ENCODE peak calls at places on chromosomes 6 and 20, in eight cellular contexts. O is colonic mucosa, S is upper lobe of right lung, R is GM23248, H is MM.1S, X is spleen, J is HepG2, D is tibial artery. T is an unnamed sample. For H3K9me3, the result is how much of the 10 kb centered on the place peaks cover.

GRCh38 chr20:51958636-51959542 is 156.6 kb upstream of the SALL4 start:
- DNase-seq in H (no peak), J (no peak), D (no peak), R (no peak), S (no peak), X (no peak), O (no peak), T (no peak)

GRCh38 chr6:33104893-33105292 is 29.1 kb downstream of the HLA-DPB1 start:
- DNase-seq in R (no peak), O (no peak), X (no peak), D (no peak), H (no peak), S (no peak), J (no peak), T (no peak)

GRCh38 chr20:17648782-17649730 is 33.0 kb downstream of the RRBP1 start:
- DNase-seq in D (peak), X (peak), R (no peak), S (peak), O (peak), J (no peak), H (no peak), T (peak)

GRCh38 chr6:30077218-30077617 is 1.6 kb upstream of the RNF39 start:
- DNase-seq in X (no peak), S (no peak), J (no peak), O (no peak), D (no peak), R (no peak), H (no peak), T (no peak)

GRCh38 chr6:1363298-1363697 is 26.1 kb upstream of the FOXF2 start:
- DNase-seq in J (no peak), D (no peak), S (no peak), O (no peak), X (no peak), H (no peak), R (peak), T (no peak)

GRCh38 chr6:73768630-73769029 is 72.6 kb downstream of the CD109 start:
- DNase-seq in O (no peak), X (no peak), H (no peak), R (no peak), D (no peak), S (no peak), J (no peak), T (no peak)

GRCh38 chr6:9522101-9522500 is 892.8 kb downstream of the TFAP2A start:
- DNase-seq in O (no peak), H (no peak), R (no peak), J (no peak), X (no peak), S (no peak), D (no peak), T (no peak)

GRCh38 chr20:51760905-51761544 is 7.2 kb downstream of the ATP9A start:
- DNase-seq in H (no peak), D (no peak), R (peak), S (no peak), X (no peak), O (no peak), J (peak), T (no peak)

GRCh38 chr6:161761966-161762365 is 488.1 kb upstream of the AGPAT4 start:
- DNase-seq in O (no peak), H (no peak), S (no peak), J (no peak), X (no peak), R (no peak), D (no peak), T (no peak)

GRCh38 chr20:11229772-11230171 is 556.0 kb upstream of the JAG1 start:
- DNase-seq in J (no peak), X (no peak), O (no peak), D (peak), R (peak), S (no peak), H (no peak), T (peak)

GRCh38 chr6:15148356-15149058 is 97.4 kb upstream of the JARID2 start:
- DNase-seq in R (peak), S (no peak), O (no peak), D (no peak), X (peak), J (peak), H (no peak), T (no peak)

GRCh38 chr20:20137851-20138250 is 85.5 kb downstream of the CFAP61 start:
- DNase-seq in D (no peak), O (no peak), X (no peak), S (no peak), J (no peak), H (no peak), R (no peak), T (no peak)

GRCh38 chr20:20136313-20136712 is 84.0 kb downstream of the CFAP61 start:
- DNase-seq in J (no peak), X (no peak), D (no peak), S (no peak), R (no peak), O (no peak), H (no peak), T (no peak)

GRCh38 chr20:20139403-20139802 is 87.1 kb downstream of the CFAP61 start:
- DNase-seq in J (no peak), H (no peak), O (no peak), R (no peak), D (no peak), X (no peak), S (no peak), T (no peak)

GRCh38 chr20:20138301-20139064 is 86.2 kb downstream of the CFAP61 start:
- DNase-seq in D (peak), J (no peak), O (no peak), R (no peak), H (no peak), X (no peak), S (no peak), T (no peak)

DNA sequence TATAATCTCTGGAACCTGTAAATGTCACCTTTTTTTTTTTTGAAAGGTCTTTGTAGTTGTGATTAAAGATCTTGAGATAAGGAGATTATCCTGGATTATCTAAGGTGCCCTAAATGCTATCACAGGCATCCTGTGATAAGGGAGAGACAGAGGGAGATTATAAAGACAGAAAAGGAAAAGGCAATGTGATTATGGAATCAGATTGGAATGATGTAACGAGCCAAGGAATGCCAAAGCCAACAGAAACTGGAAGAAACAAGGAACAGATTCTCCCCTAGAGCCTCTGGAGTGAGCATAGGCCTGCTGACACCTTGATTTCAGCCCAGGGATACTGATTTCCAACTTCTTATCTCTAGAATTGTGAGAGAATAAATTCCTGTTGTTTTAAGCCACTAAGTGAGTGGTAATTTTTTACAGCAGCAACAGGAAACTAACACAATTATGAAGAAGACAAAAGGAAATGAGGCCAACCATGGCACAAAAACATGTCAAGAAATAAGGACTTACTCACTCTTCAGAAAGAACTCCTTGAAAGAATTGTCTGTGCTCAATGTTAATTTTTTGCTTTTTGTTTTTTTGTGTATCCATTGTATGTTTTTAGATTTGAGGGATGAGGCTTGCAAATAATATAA is 82.7 kb downstream of the CFAP61 start:
- DNase-seq in S (no peak), O (no peak), J (no peak), D (no peak), H (no peak), R (no peak), X (no peak), T (no peak)
- H3K9me3 ChIP-seq in S (under half), O (under half), J (under half), D (under half), H (under half), R (under half), X (half or more), T (under half)

GRCh38 chr6:137496392-137496767 is 2.2 kb upstream of the OLIG3 start:
- DNase-seq in S (no peak), R (no peak), J (no peak), D (no peak), H (no peak), O (no peak), X (no peak), T (no peak)
- H3K9me3 ChIP-seq in S (under half), R (under half), J (under half), D (under half), H (under half), O (under half), X (under half), T (under half)

DNA sequence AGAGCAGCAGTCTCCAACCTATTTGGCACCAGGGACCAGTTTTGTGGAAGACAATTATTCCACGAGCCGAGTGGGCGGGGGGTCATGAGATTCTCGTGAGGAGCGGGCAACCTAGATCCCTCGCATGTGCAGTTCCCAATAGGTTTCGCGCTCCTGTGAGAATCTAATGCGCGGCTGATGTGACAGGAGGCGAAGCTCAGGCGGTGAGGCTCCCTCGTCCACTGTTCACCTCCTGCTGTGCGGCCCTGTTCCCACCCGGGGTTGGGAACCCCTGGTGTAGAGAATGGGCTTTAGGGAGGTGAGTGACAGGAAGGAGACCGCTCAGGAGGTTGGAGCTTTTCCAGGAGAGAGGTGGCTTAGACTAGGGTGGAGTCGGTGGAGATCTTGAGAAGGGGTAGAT is 1.6 kb upstream of the RAD21L1 start:
- DNase-seq in H (no peak), J (no peak), D (no peak), R (no peak), X (no peak), O (no peak), S (no peak), T (no peak)
- H3K9me3 ChIP-seq in H (under half), J (under half), D (under half), R (under half), X (under half), O (under half), S (under half), T (under half)

DNA sequence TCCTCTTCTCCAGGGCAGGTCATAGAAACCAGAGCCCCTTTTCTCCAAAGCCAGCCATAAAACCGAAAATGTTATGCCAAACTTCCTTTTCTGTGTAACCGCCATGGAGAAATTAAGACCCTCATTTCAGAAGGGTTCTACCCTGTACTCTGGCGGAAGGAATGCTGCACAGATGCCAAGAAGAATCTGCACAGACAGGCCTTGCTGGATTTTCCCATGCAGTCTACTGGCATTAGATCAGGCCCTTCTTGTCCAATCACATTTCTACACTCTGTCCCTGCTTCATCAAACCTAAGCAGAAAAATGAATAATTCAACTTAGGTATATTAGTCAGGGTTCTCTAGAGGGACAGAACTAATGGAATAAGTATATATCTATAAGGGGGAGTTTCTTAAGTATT is 43.2 kb upstream of the MC3R start:
- DNase-seq in O (no peak), R (no peak), S (no peak), X (no peak), D (no peak), J (no peak), H (no peak), T (no peak)
- H3K9me3 ChIP-seq in O (under half), R (under half), S (under half), X (under half), D (under half), J (under half), H (under half), T (under half)

DNA sequence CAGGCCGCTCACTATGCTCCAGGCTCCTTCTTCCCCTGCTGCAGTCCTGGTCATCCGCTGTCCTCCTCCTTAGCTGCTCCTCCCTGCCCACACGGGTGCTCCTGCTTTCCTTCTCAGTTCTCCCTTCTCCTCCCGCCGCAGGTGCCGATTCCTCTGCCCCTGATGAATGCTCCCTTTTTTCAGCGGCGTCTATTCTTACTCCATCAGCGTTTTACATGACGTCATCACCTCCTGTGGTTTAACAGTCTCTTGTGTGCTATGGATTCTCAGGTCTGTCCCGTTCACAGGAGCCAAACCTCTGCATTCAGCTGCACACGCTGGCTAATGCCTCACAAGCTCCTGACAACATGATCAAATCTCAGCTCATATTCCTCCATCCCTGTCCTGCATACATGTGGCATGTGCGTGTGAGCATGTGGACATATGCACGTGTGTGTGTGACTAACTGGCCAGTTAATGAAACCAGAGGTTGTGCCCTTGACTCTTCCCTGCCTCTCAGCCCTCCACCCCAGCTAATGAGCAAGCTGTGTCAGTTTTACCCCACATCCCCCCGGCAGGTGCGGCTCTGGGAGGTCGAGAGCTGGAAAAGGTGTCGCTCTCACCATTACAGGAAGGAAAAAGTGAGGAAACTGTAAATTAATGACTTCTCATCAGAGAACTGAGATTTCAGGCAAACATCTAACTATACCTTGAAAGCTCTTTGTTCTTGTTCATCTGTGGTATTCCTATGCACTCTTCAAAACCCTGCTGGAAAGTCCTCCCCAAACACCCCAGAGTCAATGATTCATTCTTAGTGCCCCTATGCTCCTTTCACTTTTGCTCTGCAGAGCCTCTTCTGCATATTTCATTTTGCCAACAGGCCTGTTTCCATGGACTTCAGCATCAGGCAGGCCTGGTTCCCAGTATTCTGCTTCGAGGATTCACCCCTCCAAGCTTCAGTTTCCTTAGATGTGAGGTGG is 163.1 kb downstream of the TTLL2 start:
- DNase-seq in O (no peak), D (no peak), R (no peak), J (no peak), X (no peak), H (no peak), S (no peak), T (no peak)
- H3K9me3 ChIP-seq in O (under half), D (under half), R (under half), J (under half), X (under half), H (under half), S (under half), T (under half)

GRCh38 chr6:170083236-170084051 is 207.4 kb downstream of the DLL1 start:
- DNase-seq in S (no peak), H (no peak), D (no peak), R (no peak), X (peak), J (no peak), O (no peak), T (no peak)
- H3K9me3 ChIP-seq in S (under half), H (under half), D (under half), R (under half), X (under half), J (under half), O (under half), T (under half)

T was measured in mucosa of descending colon.